ENCODE peak calls at places on chromosomes 5 and 9, in seven cellular contexts. One of them, this sample, is unnamed.

GRCh38 chr9:111957856-111958631 is 61.4 kb downstream of the UGCG start:
- DNase-seq in PC-9: peak
- DNase-seq in fibroblast of the aortic adventitia: peak
- DNase-seq in A673: peak
- DNase-seq in brain microvascular endothelial cell: peak
- DNase-seq in endodermal cell: no peak
- DNase-seq in OCI-LY7: peak
- DNase-seq in this sample: peak

GRCh38 chr5:127875235-127876021 is 172.2 kb downstream of the CCDC192 start:
- DNase-seq in OCI-LY7: peak
- DNase-seq in endodermal cell: peak
- DNase-seq in A673: peak
- DNase-seq in fibroblast of the aortic adventitia: peak
- DNase-seq in brain microvascular endothelial cell: peak
- DNase-seq in PC-9: peak
- DNase-seq in this sample: peak

GRCh38 chr9:123509646-123510045 is 153.6 kb downstream of the CRB2 start:
- DNase-seq in brain microvascular endothelial cell: no peak
- DNase-seq in OCI-LY7: no peak
- DNase-seq in fibroblast of the aortic adventitia: no peak
- DNase-seq in endodermal cell: no peak
- DNase-seq in A673: no peak
- DNase-seq in PC-9: no peak
- DNase-seq in this sample: peak

GRCh38 chr9:77402286-77402685 is 225.0 kb downstream of the VPS13A start:
- DNase-seq in brain microvascular endothelial cell: no peak
- DNase-seq in OCI-LY7: no peak
- DNase-seq in A673: no peak
- DNase-seq in PC-9: no peak
- DNase-seq in endodermal cell: no peak
- DNase-seq in fibroblast of the aortic adventitia: peak
- DNase-seq in this sample: no peak

GRCh38 chr5:43839218-43839617 is 236.2 kb downstream of the NNT start:
- DNase-seq in endodermal cell: no peak
- DNase-seq in fibroblast of the aortic adventitia: peak
- DNase-seq in brain microvascular endothelial cell: peak
- DNase-seq in PC-9: no peak
- DNase-seq in A673: no peak
- DNase-seq in OCI-LY7: no peak
- DNase-seq in this sample: peak

GRCh38 chr5:24491482-24491881 is 153.3 kb downstream of the CDH10 start:
- DNase-seq in PC-9: no peak
- DNase-seq in A673: no peak
- DNase-seq in fibroblast of the aortic adventitia: no peak
- DNase-seq in endodermal cell: no peak
- DNase-seq in OCI-LY7: no peak
- DNase-seq in brain microvascular endothelial cell: no peak
- DNase-seq in this sample: no peak

GRCh38 chr9:4508246-4508906 is 18.1 kb downstream of the SLC1A1 start:
- DNase-seq in PC-9: no peak
- DNase-seq in fibroblast of the aortic adventitia: peak
- DNase-seq in brain microvascular endothelial cell: peak
- DNase-seq in OCI-LY7: no peak
- DNase-seq in A673: no peak
- DNase-seq in endodermal cell: peak
- DNase-seq in this sample: peak

GRCh38 chr9:79621916-79622575 is 50.3 kb downstream of the TLE4 start:
- DNase-seq in A673: no peak
- DNase-seq in OCI-LY7: no peak
- DNase-seq in fibroblast of the aortic adventitia: peak
- DNase-seq in PC-9: no peak
- DNase-seq in endodermal cell: no peak
- DNase-seq in brain microvascular endothelial cell: no peak
- DNase-seq in this sample: no peak

GRCh38 chr5:135372654-135373381 is 26.2 kb downstream of the MACROH2A1 start:
- DNase-seq in endodermal cell: no peak
- DNase-seq in brain microvascular endothelial cell: no peak
- DNase-seq in fibroblast of the aortic adventitia: no peak
- DNase-seq in OCI-LY7: no peak
- DNase-seq in PC-9: no peak
- DNase-seq in A673: no peak
- DNase-seq in this sample: no peak

GRCh38 chr5:95935553-95936100 is 26.0 kb downstream of the ELL2 start:
- DNase-seq in A673: no peak
- DNase-seq in brain microvascular endothelial cell: no peak
- DNase-seq in PC-9: no peak
- DNase-seq in OCI-LY7: no peak
- DNase-seq in fibroblast of the aortic adventitia: peak
- DNase-seq in endodermal cell: no peak
- DNase-seq in this sample: no peak

GRCh38 chr5:129361441-129362025 is 98.6 kb upstream of the ADAMTS19 start:
- DNase-seq in A673: peak
- DNase-seq in fibroblast of the aortic adventitia: peak
- DNase-seq in brain microvascular endothelial cell: no peak
- DNase-seq in OCI-LY7: peak
- DNase-seq in endodermal cell: no peak
- DNase-seq in PC-9: no peak
- DNase-seq in this sample: peak

GRCh38 chr9:35115680-35116538 is at the start of gene ATOSB:
- DNase-seq in OCI-LY7: peak
- DNase-seq in PC-9: peak
- DNase-seq in endodermal cell: peak
- DNase-seq in A673: peak
- DNase-seq in brain microvascular endothelial cell: peak
- DNase-seq in fibroblast of the aortic adventitia: peak
- DNase-seq in this sample: peak

GRCh38 chr5:139389701-139390638 is at the start of gene MZB1:
- DNase-seq in A673: no peak
- DNase-seq in brain microvascular endothelial cell: no peak
- DNase-seq in PC-9: no peak
- DNase-seq in fibroblast of the aortic adventitia: no peak
- DNase-seq in OCI-LY7: peak
- DNase-seq in endodermal cell: peak
- DNase-seq in this sample: no peak

GRCh38 chr9:78714591-78714990 is 417.7 kb downstream of the PSAT1 start:
- DNase-seq in PC-9: no peak
- DNase-seq in A673: no peak
- DNase-seq in endodermal cell: no peak
- DNase-seq in fibroblast of the aortic adventitia: no peak
- DNase-seq in brain microvascular endothelial cell: peak
- DNase-seq in OCI-LY7: no peak
- DNase-seq in this sample: peak

GRCh38 chr9:81535542-81536241 is 153.7 kb downstream of the TLE1 start:
- DNase-seq in brain microvascular endothelial cell: peak
- DNase-seq in PC-9: no peak
- DNase-seq in OCI-LY7: no peak
- DNase-seq in A673: peak
- DNase-seq in endodermal cell: no peak
- DNase-seq in fibroblast of the aortic adventitia: peak
- DNase-seq in this sample: peak

GRCh38 chr5:150763023-150763793 is 4.4 kb upstream of the DCTN4 start:
- DNase-seq in PC-9: peak
- DNase-seq in endodermal cell: no peak
- DNase-seq in A673: peak
- DNase-seq in brain microvascular endothelial cell: peak
- DNase-seq in OCI-LY7: no peak
- DNase-seq in fibroblast of the aortic adventitia: peak
- DNase-seq in this sample: peak

GRCh38 chr5:61332891-61333350 is 863 bp downstream of the ZSWIM6 start:
- DNase-seq in A673: peak
- DNase-seq in brain microvascular endothelial cell: no peak
- DNase-seq in fibroblast of the aortic adventitia: peak
- DNase-seq in PC-9: peak
- DNase-seq in endodermal cell: peak
- DNase-seq in OCI-LY7: no peak
- DNase-seq in this sample: peak

GRCh38 chr5:56273376-56274005 is 40.4 kb upstream of the ANKRD55 start:
- DNase-seq in endodermal cell: no peak
- DNase-seq in brain microvascular endothelial cell: no peak
- DNase-seq in A673: no peak
- DNase-seq in fibroblast of the aortic adventitia: no peak
- DNase-seq in OCI-LY7: no peak
- DNase-seq in PC-9: no peak
- DNase-seq in this sample: no peak

GRCh38 chr9:128144239-128145181 is 4.7 kb upstream of the LCN2 start:
- DNase-seq in OCI-LY7: no peak
- DNase-seq in fibroblast of the aortic adventitia: no peak
- DNase-seq in A673: no peak
- DNase-seq in endodermal cell: no peak
- DNase-seq in brain microvascular endothelial cell: no peak
- DNase-seq in PC-9: no peak
- DNase-seq in this sample: no peak

GRCh38 chr9:124217839-124218437 is 39.8 kb upstream of the NEK6 start:
- DNase-seq in brain microvascular endothelial cell: no peak
- DNase-seq in fibroblast of the aortic adventitia: no peak
- DNase-seq in A673: no peak
- DNase-seq in PC-9: no peak
- DNase-seq in endodermal cell: peak
- DNase-seq in OCI-LY7: no peak
- DNase-seq in this sample: no peak

GRCh38 chr9:109766351-109766750 is 13.6 kb upstream of the PALM2AKAP2 start:
- DNase-seq in fibroblast of the aortic adventitia: peak
- DNase-seq in A673: no peak
- DNase-seq in OCI-LY7: no peak
- DNase-seq in PC-9: no peak
- DNase-seq in brain microvascular endothelial cell: peak
- DNase-seq in endodermal cell: no peak
- DNase-seq in this sample: peak

GRCh38 chr9:74742176-74742575 is 145.5 kb downstream of the TRPM6 start:
- DNase-seq in endodermal cell: no peak
- DNase-seq in OCI-LY7: no peak
- DNase-seq in A673: no peak
- DNase-seq in brain microvascular endothelial cell: no peak
- DNase-seq in PC-9: no peak
- DNase-seq in fibroblast of the aortic adventitia: no peak
- DNase-seq in this sample: no peak

GRCh38 chr5:41843456-41844112 is 26.6 kb downstream of the OXCT1 start:
- DNase-seq in brain microvascular endothelial cell: peak
- DNase-seq in endodermal cell: no peak
- DNase-seq in OCI-LY7: peak
- DNase-seq in PC-9: peak
- DNase-seq in A673: peak
- DNase-seq in fibroblast of the aortic adventitia: peak
- DNase-seq in this sample: peak

GRCh38 chr5:172666251-172666650 is 25.2 kb downstream of the NEURL1B start:
- DNase-seq in OCI-LY7: no peak
- DNase-seq in fibroblast of the aortic adventitia: peak
- DNase-seq in brain microvascular endothelial cell: no peak
- DNase-seq in PC-9: peak
- DNase-seq in endodermal cell: peak
- DNase-seq in A673: no peak
- DNase-seq in this sample: peak

GRCh38 chr5:138029944-138030343 is 2.9 kb downstream of the FAM13B start:
- DNase-seq in fibroblast of the aortic adventitia: no peak
- DNase-seq in PC-9: no peak
- DNase-seq in A673: no peak
- DNase-seq in OCI-LY7: no peak
- DNase-seq in endodermal cell: no peak
- DNase-seq in brain microvascular endothelial cell: no peak
- DNase-seq in this sample: no peak
- H3K4me3 ChIP-seq in fibroblast of the aortic adventitia: no peak
- H3K4me3 ChIP-seq in PC-9: no peak
- H3K4me3 ChIP-seq in A673: no peak
- H3K4me3 ChIP-seq in OCI-LY7: peak
- H3K4me3 ChIP-seq in endodermal cell: no peak
- H3K4me3 ChIP-seq in brain microvascular endothelial cell: no peak
- H3K4me3 ChIP-seq in this sample: no peak

GRCh38 chr5:141960018-141960417 is 2.0 kb upstream of the PCDH12 start:
- DNase-seq in OCI-LY7: peak
- DNase-seq in brain microvascular endothelial cell: no peak
- DNase-seq in PC-9: no peak
- DNase-seq in fibroblast of the aortic adventitia: no peak
- DNase-seq in A673: no peak
- DNase-seq in endodermal cell: no peak
- DNase-seq in this sample: no peak
- TF ChIP-seq CTCF in OCI-LY7: peak
- TF ChIP-seq CTCF in brain microvascular endothelial cell: peak
- TF ChIP-seq CTCF in PC-9: no peak
- TF ChIP-seq CTCF in fibroblast of the aortic adventitia: peak
- TF ChIP-seq CTCF in A673: peak
- TF ChIP-seq CTCF in endodermal cell: no peak
- TF ChIP-seq CTCF in this sample: peak

DNA sequence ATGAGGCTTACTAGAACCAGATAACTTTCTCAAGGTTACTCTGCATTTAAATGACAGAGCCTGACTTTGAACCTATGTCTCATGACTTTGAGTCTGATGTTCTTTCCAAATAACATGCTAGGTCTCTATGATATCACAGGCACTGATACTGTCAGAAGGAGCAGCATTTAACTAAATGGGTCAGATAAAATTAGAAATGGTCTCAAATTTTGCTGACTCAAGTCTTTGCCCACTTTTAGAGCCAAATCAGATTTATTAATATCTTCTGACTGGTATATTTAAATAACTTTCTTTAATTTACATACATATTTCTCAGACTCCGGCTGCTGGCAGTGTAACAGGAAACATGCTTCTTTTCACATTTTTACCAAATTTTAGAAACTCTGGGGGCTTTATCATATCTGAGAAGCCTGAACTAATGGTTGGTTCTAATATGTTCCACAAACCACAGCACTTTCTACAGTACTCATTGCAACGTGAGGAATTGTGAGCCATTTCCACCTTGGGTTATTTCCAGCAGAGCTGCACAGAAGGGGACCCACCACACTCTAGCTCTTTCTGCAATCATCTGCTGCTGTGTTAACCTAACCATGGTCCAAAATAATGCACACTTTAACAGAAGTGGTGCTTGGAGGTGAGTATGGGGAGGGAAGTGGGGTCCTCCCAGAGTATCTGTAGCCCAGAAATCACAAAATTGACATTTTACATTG is 79.2 kb downstream of the KCTD16 start:
- DNase-seq in OCI-LY7: no peak
- DNase-seq in brain microvascular endothelial cell: no peak
- DNase-seq in PC-9: no peak
- DNase-seq in endodermal cell: no peak
- DNase-seq in fibroblast of the aortic adventitia: no peak
- DNase-seq in A673: no peak
- DNase-seq in this sample: no peak
- H3K4me3 ChIP-seq in OCI-LY7: no peak
- H3K4me3 ChIP-seq in brain microvascular endothelial cell: no peak
- H3K4me3 ChIP-seq in PC-9: no peak
- H3K4me3 ChIP-seq in endodermal cell: no peak
- H3K4me3 ChIP-seq in fibroblast of the aortic adventitia: no peak
- H3K4me3 ChIP-seq in A673: no peak
- H3K4me3 ChIP-seq in this sample: no peak

GRCh38 chr9:117625154-117625553 is 79.0 kb upstream of the TLR4 start:
- DNase-seq in A673: no peak
- DNase-seq in endodermal cell: no peak
- DNase-seq in PC-9: no peak
- DNase-seq in brain microvascular endothelial cell: no peak
- DNase-seq in OCI-LY7: no peak
- DNase-seq in fibroblast of the aortic adventitia: no peak
- DNase-seq in this sample: no peak
- TF ChIP-seq CTCF in A673: no peak
- TF ChIP-seq CTCF in endodermal cell: no peak
- TF ChIP-seq CTCF in PC-9: no peak
- TF ChIP-seq CTCF in brain microvascular endothelial cell: no peak
- TF ChIP-seq CTCF in OCI-LY7: no peak
- TF ChIP-seq CTCF in fibroblast of the aortic adventitia: no peak
- TF ChIP-seq CTCF in this sample: no peak

This sample was measured in fibroblast of villous mesenchyme.